ENCODE peak calls at places on chromosomes 1 and 21, in seven cellular contexts. I, P, C, S, F, G and K are unnamed samples.

GRCh38 chr1:3352084-3352951 is 102.1 kb upstream of the ARHGEF16 start:
- DNase-seq in I (no peak), P (no peak), C (no peak), S (no peak), F (no peak), G (no peak), K (peak; percentile 65)

GRCh38 chr1:64242895-64243756 is 39.7 kb downstream of the UBE2U start:
- DNase-seq in I (no peak), P (no peak), C (no peak), S (no peak), F (no peak), G (peak; percentile 7), K (no peak)

GRCh38 chr1:180581635-180582039 is 22.9 kb downstream of the OVAAL start:
- DNase-seq in I (no peak), P (peak; percentile 20), C (no peak), S (no peak), F (no peak), G (peak; percentile 72), K (no peak)

GRCh38 chr21:35873441-35873840 is 186.9 kb downstream of the SETD4 start:
- DNase-seq in I (no peak), P (no peak), C (no peak), S (no peak), F (no peak), G (no peak), K (no peak)

GRCh38 chr1:234852659-234853058 is 242.7 kb upstream of the IRF2BP2 start:
- DNase-seq in I (no peak), P (no peak), C (no peak), S (no peak), F (no peak), G (no peak), K (no peak)

GRCh38 chr1:33358771-33359503 is 38.0 kb upstream of the A3GALT2 start:
- DNase-seq in I (no peak), P (no peak), C (no peak), S (no peak), F (no peak), G (no peak), K (no peak)

GRCh38 chr1:9121891-9122409 is 7.0 kb downstream of the GPR157 start:
- DNase-seq in I (peak; percentile 71), P (no peak), C (no peak), S (no peak), F (peak; percentile 61), G (no peak), K (no peak)

GRCh38 chr1:233879841-233880240 is 24.6 kb upstream of the SLC35F3 start:
- DNase-seq in I (no peak), P (no peak), C (no peak), S (no peak), F (no peak), G (no peak), K (no peak)

GRCh38 chr1:234826352-234826751 is 216.4 kb upstream of the IRF2BP2 start:
- DNase-seq in I (no peak), P (no peak), C (no peak), S (no peak), F (no peak), G (no peak), K (no peak)

GRCh38 chr1:235326719-235327558 is 1.0 kb downstream of the ARID4B start:
- DNase-seq in I (peak; percentile 32), P (no peak), C (peak; percentile 34), S (no peak), F (peak; percentile 76), G (peak; percentile 78), K (peak; percentile 56)

GRCh38 chr1:173478099-173478555 is 992 bp downstream of the PRDX6 start:
- DNase-seq in I (no peak), P (no peak), C (peak; percentile 50), S (no peak), F (no peak), G (peak; percentile 79), K (no peak)

GRCh38 chr21:28742527-28742926 is 250.2 kb downstream of the LTN1 start:
- DNase-seq in I (no peak), P (no peak), C (no peak), S (no peak), F (no peak), G (no peak), K (no peak)

GRCh38 chr1:241611063-241611462 is 29.1 kb downstream of the CHML start:
- DNase-seq in I (no peak), P (no peak), C (no peak), S (no peak), F (no peak), G (peak; percentile 90), K (peak; percentile 17)

GRCh38 chr1:57843760-57844159 is 419.9 kb upstream of the DAB1 start:
- DNase-seq in I (no peak), P (no peak), C (no peak), S (no peak), F (no peak), G (no peak), K (no peak)

DNA sequence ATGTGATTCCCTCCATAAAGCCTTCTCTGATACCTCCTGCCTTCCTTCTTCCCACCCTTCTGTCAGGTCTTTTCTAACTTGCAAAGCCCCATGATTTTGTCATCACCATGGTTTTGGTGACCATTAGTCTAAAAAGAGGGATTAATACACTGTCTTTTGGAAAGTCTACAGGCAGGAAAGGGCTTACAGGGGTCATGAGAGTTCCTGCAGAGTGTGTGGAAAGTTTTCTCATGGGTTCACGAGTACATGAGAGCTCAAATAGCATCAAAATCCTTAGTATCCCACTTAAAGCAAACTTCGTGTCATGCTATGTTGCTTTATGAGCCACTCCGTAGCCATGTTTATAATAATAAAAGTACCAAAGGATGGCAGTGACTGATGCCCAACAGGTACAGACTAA is 86.6 kb upstream of the BMP8A start:
- DNase-seq in I (no peak), P (no peak), C (no peak), S (no peak), F (no peak), G (no peak), K (no peak)
- H3K27ac ChIP-seq in I (no peak overlapping the region), P (no peak overlapping the region), C (peak overlapping the region; percentile 98), S (no peak overlapping the region), F (no peak overlapping the region), G (no peak overlapping the region), K (no peak overlapping the region)

DNA sequence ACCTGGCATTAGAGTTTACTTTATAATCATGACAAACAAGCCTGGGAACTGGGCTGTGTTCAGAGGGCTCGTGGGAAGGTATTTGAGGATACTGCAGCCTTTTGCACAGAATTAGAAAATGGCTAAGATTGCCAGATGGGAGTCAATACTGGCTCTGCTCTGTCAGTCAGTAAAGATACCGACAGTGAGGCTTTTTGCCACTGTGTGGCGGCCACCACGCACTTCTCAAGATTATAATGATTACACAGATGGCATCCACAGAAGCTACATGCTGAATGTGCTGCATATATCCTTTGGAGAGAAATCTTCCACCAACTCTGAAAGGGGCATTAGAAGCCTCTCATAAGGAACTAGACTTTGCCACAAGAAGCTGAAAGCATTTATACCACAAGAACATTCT is 213.4 kb upstream of the PTBP2 start:
- DNase-seq in I (no peak), P (no peak), C (no peak), S (no peak), F (no peak), G (no peak), K (peak; percentile 33)
- TF ChIP-seq CTCF in I (no peak), P (no peak), C (no peak), S (no peak), F (no peak), G (no peak), K (peak; percentile 15)

DNA sequence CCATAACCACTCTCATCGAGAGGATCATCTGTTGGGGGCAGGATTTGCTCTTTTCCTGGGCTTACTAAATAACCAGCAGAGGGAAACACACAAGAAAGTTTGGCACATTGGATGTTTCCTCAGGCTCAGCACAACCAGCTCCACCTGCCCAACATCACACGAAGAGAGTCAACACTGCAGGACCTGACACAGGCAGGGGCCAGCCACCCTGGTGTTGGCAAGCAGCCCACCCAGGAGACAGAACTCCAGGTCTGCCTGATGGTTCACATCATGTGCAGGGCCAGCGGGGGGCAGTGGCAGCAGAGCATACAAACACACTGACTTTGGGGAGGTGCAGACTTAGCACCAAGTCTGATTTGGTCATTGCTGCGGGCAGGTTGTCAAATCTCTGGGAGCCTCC is 182.3 kb upstream of the GALNT2 start:
- DNase-seq in I (no peak), P (no peak), C (no peak), S (no peak), F (no peak), G (no peak), K (no peak)
- H3K4me3 ChIP-seq in I (no peak overlapping the region), P (no peak overlapping the region), C (no peak overlapping the region), S (no peak overlapping the region), F (no peak overlapping the region), G (no peak overlapping the region), K (no peak overlapping the region)

GRCh38 chr1:66671472-66671871 is 80.8 kb upstream of the DYNLT5 start:
- DNase-seq in I (no peak), P (no peak), C (no peak), S (no peak), F (no peak), G (no peak), K (no peak)
- H3K27ac ChIP-seq in I (no peak overlapping the region), P (no peak overlapping the region), C (no peak overlapping the region), S (no peak overlapping the region), F (no peak overlapping the region), G (no peak overlapping the region), K (no peak overlapping the region)

GRCh38 chr1:179103999-179104398 is 22.1 kb downstream of the TOR3A start:
- DNase-seq in I (no peak), P (no peak), C (no peak), S (no peak), F (no peak), G (no peak), K (no peak)

GRCh38 chr1:179107706-179108629 is 26.1 kb downstream of the TOR3A start:
- DNase-seq in I (no peak), P (no peak), C (no peak), S (no peak), F (no peak), G (no peak), K (no peak)

GRCh38 chr1:179108644-179109043 is 26.8 kb downstream of the TOR3A start:
- DNase-seq in I (no peak), P (no peak), C (no peak), S (no peak), F (no peak), G (no peak), K (no peak)

GRCh38 chr1:179104851-179105250 is 23.0 kb downstream of the TOR3A start:
- DNase-seq in I (no peak), P (no peak), C (no peak), S (no peak), F (no peak), G (no peak), K (no peak)

DNA sequence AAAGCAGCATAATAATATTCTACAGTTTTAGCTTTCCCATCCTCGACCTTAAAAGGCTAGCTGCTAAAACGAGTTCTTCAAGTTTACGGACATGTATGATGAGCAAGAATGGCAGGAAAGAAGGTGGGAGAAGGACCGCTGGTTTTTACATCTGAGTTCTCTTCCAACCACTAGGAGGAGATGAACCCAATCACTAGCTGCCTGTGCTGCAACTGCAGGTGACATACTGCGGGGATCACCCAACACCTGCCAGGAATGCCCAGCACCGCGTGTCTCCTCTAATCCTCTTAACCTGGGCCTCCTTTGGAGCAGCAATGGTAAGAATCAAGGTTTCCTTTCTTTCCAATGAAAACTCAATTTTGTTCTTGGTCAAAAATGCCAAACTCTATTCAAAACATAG is 23.5 kb downstream of the TOR3A start:
- DNase-seq in I (no peak), P (no peak), C (no peak), S (no peak), F (no peak), G (peak; percentile 21), K (peak; percentile 86)
- TF ChIP-seq CTCF in I (peak; percentile 26), P (peak; percentile 50), C (peak; percentile 39), S (peak; percentile 44), F (no peak), G (peak; percentile 43), K (peak; percentile 89)

GRCh38 chr1:90476994-90477393 is 240.1 kb downstream of the BARHL2 start:
- DNase-seq in I (no peak), P (no peak), C (no peak), S (no peak), F (no peak), G (no peak), K (no peak)
- H3K4me3 ChIP-seq in I (no peak overlapping the region), P (no peak overlapping the region), C (no peak overlapping the region), S (no peak overlapping the region), F (no peak overlapping the region), G (no peak overlapping the region), K (no peak overlapping the region)